ENCODE peak calls at places on chromosomes 1 and 21, in ten cellular contexts. A is astrocyte; Z is A549; J is IMR-90; O is heart right ventricle; Q is body of pancreas; V is pancreas; E is CD8-positive, alpha-beta T cell; P is right lobe of liver; W is psoas muscle. C is an unnamed sample. For H3K4me1, the result is how much of the 10 kb centered on the place peaks cover.

GRCh38 chr1:109246141-109246551 is 3.2 kb upstream of the CELSR2 start:
- DNase-seq in A (no peak), Z (no peak), J (no peak), O (no peak), Q (no peak), V (no peak), E (no peak), P (no peak), W (no peak), C (no peak)

GRCh38 chr1:2156866-2157265 is 37.7 kb downstream of the FAAP20 start:
- DNase-seq in A (no peak), Z (no peak), J (no peak), O (no peak), Q (no peak), V (no peak), E (no peak), P (no peak), W (no peak), C (no peak)

GRCh38 chr1:43636006-43636641 is 13.8 kb upstream of the KDM4A start:
- DNase-seq in A (no peak), Z (no peak), J (no peak), O (no peak), Q (no peak), V (no peak), E (no peak), P (no peak), W (no peak), C (no peak)

GRCh38 chr1:196193891-196194559 is 414.2 kb downstream of the KCNT2 start:
- DNase-seq in A (peak), Z (no peak), J (peak), O (no peak), Q (no peak), V (no peak), E (no peak), P (no peak), W (no peak), C (no peak)

GRCh38 chr1:97350241-97350640 is 570.6 kb downstream of the DPYD start:
- DNase-seq in A (no peak), Z (no peak), J (peak), O (no peak), Q (no peak), V (no peak), E (no peak), P (no peak), W (no peak), C (no peak)

GRCh38 chr1:92366045-92366405 is 67.2 kb downstream of the RPAP2 start:
- DNase-seq in A (no peak), Z (no peak), J (no peak), O (no peak), Q (no peak), V (no peak), E (no peak), P (no peak), W (no peak), C (no peak)

GRCh38 chr21:22355949-22356348 is 1357.7 kb downstream of the NCAM2 start:
- DNase-seq in A (no peak), Z (no peak), J (no peak), O (no peak), Q (no peak), V (no peak), E (no peak), P (no peak), W (no peak), C (no peak)

GRCh38 chr1:230831706-230832105 is 36.6 kb downstream of the C1orf198 start:
- DNase-seq in A (no peak), Z (no peak), J (no peak), O (no peak), Q (no peak), V (no peak), E (no peak), P (no peak), W (no peak), C (no peak)

GRCh38 chr1:206926286-206926685 is 4.5 kb upstream of the FCMR start:
- DNase-seq in A (no peak), Z (no peak), J (no peak), O (no peak), Q (no peak), V (no peak), E (no peak), P (no peak), W (no peak), C (no peak)

GRCh38 chr1:203166192-203166940 is 9.3 kb downstream of the MYBPH start:
- DNase-seq in A (no peak), Z (no peak), J (no peak), O (no peak), Q (peak), V (peak), E (no peak), P (peak), W (no peak), C (peak)

GRCh38 chr1:91307784-91308409 is 96.7 kb downstream of the HFM1 start:
- DNase-seq in A (no peak), Z (no peak), J (no peak), O (no peak), Q (no peak), V (no peak), E (no peak), P (no peak), W (no peak), C (no peak)

GRCh38 chr1:44707112-44707881 is 23.7 kb downstream of the RNU5D-1 start:
- DNase-seq in A (peak), Z (peak), J (peak), O (no peak), Q (no peak), V (no peak), E (no peak), P (no peak), W (no peak), C (no peak)

GRCh38 chr1:165415068-165415467 is 29.9 kb downstream of the RXRG start:
- DNase-seq in A (no peak), Z (no peak), J (no peak), O (no peak), Q (no peak), V (no peak), E (no peak), P (no peak), W (no peak), C (no peak)

GRCh38 chr1:87134625-87135024 is 194.1 kb upstream of the LMO4 start:
- DNase-seq in A (no peak), Z (no peak), J (no peak), O (peak), Q (peak), V (no peak), E (no peak), P (no peak), W (no peak), C (no peak)

GRCh38 chr1:201313086-201313485 is 29.8 kb downstream of the PKP1 start:
- DNase-seq in A (no peak), Z (no peak), J (no peak), O (no peak), Q (no peak), V (no peak), E (no peak), P (no peak), W (no peak), C (no peak)

GRCh38 chr1:89598450-89599331 is 34.2 kb upstream of the LRRC8C start:
- DNase-seq in A (no peak), Z (peak), J (peak), O (no peak), Q (no peak), V (no peak), E (no peak), P (no peak), W (no peak), C (no peak)

GRCh38 chr1:160117709-160118183 is 2.2 kb downstream of the ATP1A2 start:
- DNase-seq in A (no peak), Z (no peak), J (peak), O (peak), Q (no peak), V (no peak), E (no peak), P (no peak), W (peak), C (no peak)

GRCh38 chr1:19794583-19794982 is 5.1 kb downstream of the TMCO4 start:
- DNase-seq in A (no peak), Z (no peak), J (no peak), O (no peak), Q (no peak), V (no peak), E (no peak), P (no peak), W (no peak), C (no peak)

GRCh38 chr1:15942661-15943514 is 33.0 kb downstream of the ZBTB17 start:
- DNase-seq in A (no peak), Z (no peak), J (no peak), O (no peak), Q (no peak), V (no peak), E (no peak), P (no peak), W (no peak), C (no peak)

GRCh38 chr1:95509989-95510388 is 276.0 kb downstream of the RWDD3 start:
- DNase-seq in A (no peak), Z (no peak), J (no peak), O (no peak), Q (no peak), V (no peak), E (no peak), P (no peak), W (no peak), C (no peak)

GRCh38 chr1:90339822-90340221 is 344.9 kb downstream of the ZNF326 start:
- DNase-seq in A (no peak), Z (no peak), J (no peak), O (no peak), Q (no peak), V (no peak), E (no peak), P (no peak), W (no peak), C (no peak)

GRCh38 chr1:28510350-28511223 is 4.7 kb downstream of the RCC1 start:
- DNase-seq in A (peak), Z (no peak), J (peak), O (no peak), Q (no peak), V (peak), E (no peak), P (no peak), W (no peak), C (no peak)

GRCh38 chr1:116314305-116314919 is 58.6 kb upstream of the ATP1A1 start:
- DNase-seq in A (no peak), Z (no peak), J (no peak), O (no peak), Q (peak), V (peak), E (no peak), P (peak), W (no peak), C (no peak)

GRCh38 chr1:225603538-225604354 is 49.2 kb downstream of the ENAH start:
- DNase-seq in A (peak), Z (peak), J (peak), O (no peak), Q (no peak), V (no peak), E (no peak), P (no peak), W (no peak), C (no peak)

GRCh38 chr1:36387141-36387949 is 1.6 kb upstream of the STK40 start:
- DNase-seq in A (peak), Z (no peak), J (peak), O (no peak), Q (no peak), V (no peak), E (no peak), P (no peak), W (no peak), C (no peak)

GRCh38 chr1:203289281-203289981 is 15.9 kb upstream of the BTG2 start:
- DNase-seq in A (no peak), Z (no peak), J (no peak), O (peak), Q (peak), V (no peak), E (peak), P (peak), W (no peak), C (peak)

GRCh38 chr1:113534130-113534817 is 144.0 kb downstream of the MAGI3 start:
- DNase-seq in A (peak), Z (no peak), J (peak), O (no peak), Q (no peak), V (no peak), E (no peak), P (no peak), W (no peak), C (no peak)

GRCh38 chr1:199859525-199859924 is 168.0 kb upstream of the NR5A2 start:
- DNase-seq in A (peak), Z (peak), J (peak), O (no peak), Q (peak), V (no peak), E (no peak), P (no peak), W (no peak), C (no peak)

GRCh38 chr1:228974296-228974695 is 239.0 kb downstream of the RHOU start:
- DNase-seq in A (no peak), Z (no peak), J (no peak), O (no peak), Q (no peak), V (no peak), E (no peak), P (no peak), W (no peak), C (no peak)

GRCh38 chr1:90616395-90616794 is 100.7 kb downstream of the BARHL2 start:
- DNase-seq in A (no peak), Z (no peak), J (no peak), O (no peak), Q (peak), V (peak), E (no peak), P (no peak), W (no peak), C (no peak)

GRCh38 chr1:156055343-156055645 is 712 bp downstream of the LAMTOR2 start:
- DNase-seq in A (no peak), Z (no peak), J (no peak), O (no peak), Q (no peak), V (no peak), E (no peak), P (no peak), W (no peak), C (no peak)

GRCh38 chr1:210700083-210700482 is 371.4 kb downstream of the HHAT start:
- DNase-seq in A (no peak), Z (no peak), J (no peak), O (no peak), Q (no peak), V (no peak), E (no peak), P (no peak), W (no peak), C (no peak)

GRCh38 chr1:210698661-210699060 is 370.0 kb downstream of the HHAT start:
- DNase-seq in A (no peak), Z (no peak), J (no peak), O (no peak), Q (no peak), V (no peak), E (no peak), P (no peak), W (no peak), C (no peak)

GRCh38 chr1:210695041-210695440 is 366.3 kb downstream of the HHAT start:
- DNase-seq in A (peak), Z (no peak), J (peak), O (no peak), Q (no peak), V (no peak), E (no peak), P (no peak), W (no peak), C (no peak)

GRCh38 chr1:210697185-210697584 is 368.5 kb downstream of the HHAT start:
- DNase-seq in A (no peak), Z (no peak), J (no peak), O (no peak), Q (no peak), V (no peak), E (no peak), P (no peak), W (no peak), C (no peak)

DNA sequence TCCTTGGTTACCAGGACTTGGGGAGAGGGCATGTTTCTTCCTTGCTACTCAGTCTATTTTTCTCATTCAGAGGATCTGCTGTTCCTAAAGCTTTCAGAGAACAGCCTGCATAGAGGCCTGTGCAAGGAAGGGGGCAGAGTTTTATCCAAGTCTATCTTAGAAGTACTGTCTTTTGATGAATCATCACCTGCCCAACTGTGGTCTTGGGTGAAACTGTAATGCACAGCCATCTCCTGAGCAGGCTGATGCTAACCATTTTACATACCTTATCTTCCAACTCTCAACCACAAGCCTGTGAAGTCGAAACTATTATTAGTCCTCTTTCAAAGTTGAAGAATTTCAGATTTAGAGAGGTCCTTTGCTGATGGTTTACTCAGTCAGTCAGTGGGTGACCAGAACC is 368.0 kb downstream of the HHAT start:
- DNase-seq in A (peak), Z (no peak), J (no peak), O (no peak), Q (no peak), V (no peak), E (no peak), P (no peak), W (no peak), C (no peak)
- H3K4me3 ChIP-seq in A (no peak), Z (no peak), J (no peak), O (no peak), Q (no peak), V (no peak), E (no peak), P (no peak), W (no peak), C (no peak)

GRCh38 chr1:169106921-169107672 is 607 bp downstream of the ATP1B1 start:
- DNase-seq in A (no peak), Z (no peak), J (peak), O (peak), Q (no peak), V (no peak), E (no peak), P (peak), W (peak), C (no peak)
- H3K4me1 ChIP-seq in A (half or more), Z (under half), J (under half), O (half or more), Q (half or more), V (under half), E (under half), P (under half), W (under half), C (under half)

GRCh38 chr1:163562355-163562754 is 240.6 kb downstream of the NUF2 start:
- DNase-seq in A (no peak), Z (no peak), J (no peak), O (no peak), Q (no peak), V (no peak), E (no peak), P (no peak), W (no peak), C (no peak)
- TF ChIP-seq CTCF in A (no peak), Z (no peak), J (no peak), O (no peak), Q (no peak), V (no peak), E (no peak), P (no peak), W (no peak), C (no peak)

DNA sequence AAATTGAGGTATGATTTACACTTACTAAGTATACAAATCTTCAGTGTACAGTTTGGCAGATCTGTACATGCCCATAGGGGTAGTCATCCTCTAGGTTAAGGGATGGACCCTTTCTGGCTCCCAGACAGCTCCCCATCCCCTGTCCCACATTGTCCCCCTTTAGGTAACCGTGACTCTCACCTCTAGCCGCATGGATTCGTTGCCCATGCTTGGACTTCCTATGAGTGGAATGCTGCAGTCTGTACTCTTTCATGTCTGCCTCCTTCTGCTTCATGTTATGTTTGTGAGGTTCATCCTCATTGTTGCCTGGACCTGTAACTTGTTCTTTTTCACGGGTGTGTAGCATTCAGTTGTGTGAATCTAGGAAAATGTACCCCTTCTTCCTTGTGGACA is 20.3 kb downstream of the SLC37A1 start:
- DNase-seq in A (no peak), Z (no peak), J (no peak), O (no peak), Q (no peak), V (no peak), E (no peak), P (no peak), W (no peak), C (no peak)
- H3K4me3 ChIP-seq in A (no peak), Z (no peak), J (no peak), O (peak), Q (no peak), V (no peak), E (no peak), P (no peak), W (peak), C (no peak)